ENCODE peak calls at places on chromosomes 16 and 17, in six cellular contexts. V is heart right ventricle, N is tibial artery, Q is upper lobe of right lung, I is DND-41, O is RWPE2. U is an unnamed sample.
A peak's percentile ranks its signal among the peaks of the same experiment; 100 is the strongest.

GRCh38 chr16:77344306-77344705 is 90.5 kb downstream of the ADAMTS18 start:
- DNase-seq in V (no peak), N (no peak), Q (no peak), I (no peak), O (no peak), U (no peak)

GRCh38 chr17:71740866-71741265 is 380.0 kb upstream of the SOX9 start:
- DNase-seq in V (no peak), N (no peak), Q (no peak), I (no peak), O (no peak), U (no peak)

GRCh38 chr17:82257473-82257872 is 16.0 kb downstream of the CSNK1D start:
- DNase-seq in V (peak; percentile 56), N (no peak), Q (no peak), I (peak; percentile 35), O (no peak), U (peak; percentile 71)

GRCh38 chr17:44971776-44972483 is 3.8 kb upstream of the C1QL1 start:
- DNase-seq in V (no peak), N (no peak), Q (no peak), I (no peak), O (no peak), U (no peak)

GRCh38 chr17:71423871-71424546 is 696.8 kb upstream of the SOX9 start:
- DNase-seq in V (no peak), N (no peak), Q (no peak), I (peak; percentile 76), O (no peak), U (no peak)

GRCh38 chr17:57370051-57370581 is 113.8 kb downstream of the MSI2 start:
- DNase-seq in V (no peak), N (no peak), Q (no peak), I (no peak), O (peak; percentile 85), U (no peak)

GRCh38 chr17:80352216-80352895 is 62.6 kb upstream of the ENDOV start:
- DNase-seq in V (no peak), N (peak; percentile 53), Q (no peak), I (no peak), O (no peak), U (no peak)

GRCh38 chr17:38886643-38887010 is 16.8 kb downstream of the LASP1 start:
- DNase-seq in V (no peak), N (no peak), Q (no peak), I (no peak), O (no peak), U (no peak)

GRCh38 chr16:69396187-69397061 is 10.6 kb upstream of the TERF2 start:
- DNase-seq in V (no peak), N (peak; percentile 80), Q (no peak), I (peak; percentile 79), O (no peak), U (peak; percentile 62)
- H3K27ac ChIP-seq in V (peak overlapping the region; percentile 77), N (peak overlapping the region; percentile 73), Q (peak overlapping the region; percentile 79), I (peak overlapping the region; percentile 62), O (peak overlapping the region; percentile 64), U (no peak overlapping the region)

DNA sequence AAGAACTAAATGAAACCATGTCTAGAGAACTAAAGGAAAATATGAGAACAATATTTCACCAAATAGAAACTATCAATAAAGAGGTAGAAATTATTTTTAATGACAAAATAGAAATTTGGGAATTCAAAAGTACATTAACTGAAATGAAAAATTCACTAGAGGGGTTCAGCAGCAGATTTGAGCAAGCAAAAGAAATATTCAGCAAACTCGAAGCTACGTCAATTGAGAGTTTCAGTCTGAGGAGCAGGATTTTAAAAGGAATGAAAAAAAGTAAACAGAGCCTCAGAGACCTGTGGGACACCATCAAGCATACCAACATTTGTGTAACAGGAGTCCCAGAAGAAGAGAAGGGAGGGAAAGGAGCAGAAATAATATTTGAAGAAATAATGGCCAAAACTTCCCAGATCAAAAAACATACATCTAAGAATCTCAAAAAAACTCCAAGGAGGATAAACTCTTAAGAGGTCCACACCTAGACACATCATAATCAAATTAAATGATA is 38.3 kb downstream of the ZFP90 start:
- DNase-seq in V (no peak), N (no peak), Q (no peak), I (no peak), O (no peak), U (no peak)
- H3K4me3 ChIP-seq in V (no peak overlapping the region), N (no peak overlapping the region), Q (no peak overlapping the region), I (no peak overlapping the region), O (no peak overlapping the region), U (no peak overlapping the region)

DNA sequence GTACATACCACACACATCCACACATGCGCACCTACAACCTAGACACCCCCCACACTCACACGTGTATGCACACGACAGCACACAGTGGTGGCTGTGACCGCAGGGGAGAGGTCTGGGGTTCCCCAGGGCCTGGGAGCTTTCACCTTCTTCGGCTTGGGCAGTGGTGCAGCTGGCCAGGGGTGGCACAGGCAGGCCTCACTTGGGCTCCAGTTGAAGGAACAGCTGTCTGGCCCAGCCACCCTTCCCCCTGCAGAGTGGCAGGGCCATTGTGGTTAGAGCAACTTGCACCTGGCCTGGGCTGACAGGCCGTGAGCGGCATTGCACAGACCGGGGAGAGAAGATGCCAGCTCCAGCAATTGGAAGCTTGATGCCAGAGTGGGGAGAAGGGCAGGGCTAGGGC is 114.5 kb upstream of the GSE1 start:
- DNase-seq in V (no peak), N (no peak), Q (no peak), I (peak; percentile 85), O (no peak), U (no peak)
- H3K27ac ChIP-seq in V (no peak overlapping the region), N (no peak overlapping the region), Q (no peak overlapping the region), I (peak overlapping the region; percentile 59), O (no peak overlapping the region), U (no peak overlapping the region)

GRCh38 chr17:49494937-49495841 is at the start of gene NGFR:
- DNase-seq in V (peak; percentile 64), N (no peak), Q (no peak), I (peak; percentile 75), O (no peak), U (peak; percentile 48)
- H3K4me3 ChIP-seq in V (peak within 1 kb of the TSS; percentile 65), N (peak within 1 kb of the TSS; percentile 63), Q (peak within 1 kb of the TSS; percentile 37), I (peak within 1 kb of the TSS; percentile 7), O (peak within 1 kb of the TSS; percentile 60), U (peak within 1 kb of the TSS; percentile 55)

GRCh38 chr16:73064227-73064995 is 16.5 kb upstream of the ZFHX3 start:
- DNase-seq in V (peak; percentile 30), N (peak; percentile 78), Q (no peak), I (peak; percentile 48), O (no peak), U (no peak)
- H3K27ac ChIP-seq in V (peak overlapping the region; percentile 95), N (peak overlapping the region; percentile 99), Q (peak overlapping the region; percentile 67), I (no peak overlapping the region), O (peak overlapping the region; percentile 10), U (no peak overlapping the region)

DNA sequence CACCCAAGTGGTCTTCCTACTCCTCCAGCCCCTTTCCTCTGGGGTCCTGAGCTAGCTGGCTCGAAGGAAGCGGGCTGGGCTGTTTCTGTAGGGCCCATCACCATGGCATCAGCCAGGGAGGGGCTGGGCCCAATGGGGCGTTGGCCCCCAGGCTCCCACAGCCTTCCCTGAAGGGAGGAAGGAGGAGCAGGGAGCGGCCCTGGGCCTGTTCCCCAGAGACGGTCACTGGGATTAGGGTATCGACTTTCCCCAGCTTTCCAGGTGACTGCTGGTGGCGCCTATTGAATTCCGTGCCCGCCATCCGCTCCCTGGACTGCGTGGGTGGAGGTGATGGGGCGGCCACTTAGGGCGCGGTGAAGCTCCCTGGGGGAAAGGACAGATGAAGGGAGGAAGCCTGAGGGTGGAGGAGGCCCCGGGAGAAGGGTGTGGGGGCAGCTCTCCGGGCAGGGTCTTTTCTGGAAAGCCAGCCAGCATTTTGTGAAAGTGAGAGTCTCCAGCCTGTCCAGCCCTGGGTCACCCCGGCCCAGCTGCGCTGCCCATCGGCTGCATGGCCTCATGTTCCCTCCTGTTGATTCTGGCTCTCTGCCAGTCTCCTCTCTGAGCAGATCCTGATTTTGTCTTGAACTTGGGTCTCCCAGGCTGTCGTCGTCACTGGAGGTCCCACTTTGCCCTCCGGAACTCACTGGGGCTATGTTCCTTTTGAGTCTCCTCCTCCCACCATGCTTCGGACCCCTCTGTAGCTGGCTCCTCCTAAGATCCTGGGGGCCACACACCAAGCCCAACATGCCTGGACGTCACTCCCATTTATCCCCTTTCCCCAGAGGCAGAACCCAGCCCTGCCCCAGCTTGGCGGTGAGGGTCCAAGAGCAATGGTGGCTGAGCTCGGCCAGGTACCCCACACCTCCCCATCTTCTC is 9.8 kb downstream of the NHERF1 start:
- DNase-seq in V (no peak), N (no peak), Q (no peak), I (no peak), O (no peak), U (no peak)
- H3K4me3 ChIP-seq in V (peak overlapping the region; percentile 14), N (no peak overlapping the region), Q (no peak overlapping the region), I (no peak overlapping the region), O (no peak overlapping the region), U (peak overlapping the region; percentile 57)

GRCh38 chr17:47696717-47697642 is 3.0 kb downstream of the TBKBP1 start:
- DNase-seq in V (no peak), N (peak; percentile 62), Q (peak; percentile 56), I (no peak), O (peak; percentile 57), U (no peak)

GRCh38 chr17:47694818-47695663 is 1.1 kb downstream of the TBKBP1 start:
- DNase-seq in V (peak; percentile 82), N (peak; percentile 88), Q (peak; percentile 86), I (peak; percentile 25), O (no peak), U (peak; percentile 28)

GRCh38 chr17:47693667-47694017 is 319 bp upstream of the TBKBP1 start:
- DNase-seq in V (no peak), N (no peak), Q (no peak), I (no peak), O (no peak), U (peak; percentile 48)

GRCh38 chr17:47694018-47694817 is at the start of gene TBKBP1:
- DNase-seq in V (peak; percentile 65), N (peak; percentile 76), Q (peak; percentile 77), I (peak; percentile 82), O (no peak), U (peak; percentile 39)

GRCh38 chr17:47695664-47696376 is 1.9 kb downstream of the TBKBP1 start:
- DNase-seq in V (no peak), N (peak; percentile 63), Q (peak; percentile 64), I (no peak), O (peak; percentile 67), U (no peak)
- H3K27ac ChIP-seq in V (peak overlapping the region; percentile 95), N (peak overlapping the region; percentile 87), Q (peak overlapping the region; percentile 86), I (no peak overlapping the region), O (peak overlapping the region; percentile 50), U (peak overlapping the region; percentile 51)

DNA sequence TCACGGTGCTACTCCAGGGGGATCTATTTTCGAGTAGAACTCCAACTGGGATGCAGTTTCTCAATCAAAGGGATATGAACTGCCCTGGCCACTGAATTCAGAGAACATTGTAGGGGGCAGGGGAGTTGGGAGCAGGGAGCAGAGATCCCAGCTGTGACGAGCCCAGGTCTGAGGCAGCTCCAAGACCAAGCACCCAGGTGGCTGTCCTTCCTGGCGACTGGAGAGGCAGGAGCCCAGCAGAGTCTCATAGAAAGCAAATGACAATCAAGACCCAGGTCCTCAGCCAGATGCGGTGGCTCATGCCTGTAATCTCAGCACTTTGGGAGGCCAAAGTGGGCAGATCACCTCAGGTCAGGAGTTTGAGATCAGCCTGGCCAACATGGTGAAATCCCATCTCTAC is 60.1 kb downstream of the TK2 start:
- DNase-seq in V (no peak), N (peak; percentile 28), Q (no peak), I (no peak), O (no peak), U (no peak)
- H3K4me3 ChIP-seq in V (no peak overlapping the region), N (no peak overlapping the region), Q (no peak overlapping the region), I (no peak overlapping the region), O (no peak overlapping the region), U (no peak overlapping the region)